ENCODE peak calls at places on chromosome 10, in ten cellular contexts. One of them, this sample, is unnamed.

GRCh38 chr10:32378371-32379301 is 31.7 kb upstream of the EPC1 start:
- DNase-seq in left ventricle myocardium inferior: peak
- DNase-seq in fibroblast of lung: peak
- DNase-seq in MM.1S: peak
- DNase-seq in effector memory CD4-positive, alpha-beta T cell: peak
- DNase-seq in transverse colon: peak
- DNase-seq in CD8-positive, alpha-beta memory T cell: peak
- DNase-seq in endodermal cell: peak
- DNase-seq in RWPE1: peak
- DNase-seq in ovary: peak
- DNase-seq in this sample: peak

GRCh38 chr10:130546841-130547240 is 410.6 kb downstream of the GLRX3 start:
- DNase-seq in left ventricle myocardium inferior: no peak
- DNase-seq in fibroblast of lung: no peak
- DNase-seq in MM.1S: no peak
- DNase-seq in effector memory CD4-positive, alpha-beta T cell: no peak
- DNase-seq in transverse colon: no peak
- DNase-seq in CD8-positive, alpha-beta memory T cell: no peak
- DNase-seq in endodermal cell: no peak
- DNase-seq in RWPE1: no peak
- DNase-seq in ovary: no peak
- DNase-seq in this sample: no peak

GRCh38 chr10:114987995-114988394 is 50.0 kb downstream of the TRUB1 start:
- DNase-seq in left ventricle myocardium inferior: no peak
- DNase-seq in fibroblast of lung: peak
- DNase-seq in MM.1S: no peak
- DNase-seq in effector memory CD4-positive, alpha-beta T cell: no peak
- DNase-seq in transverse colon: no peak
- DNase-seq in CD8-positive, alpha-beta memory T cell: no peak
- DNase-seq in endodermal cell: no peak
- DNase-seq in RWPE1: no peak
- DNase-seq in ovary: no peak
- DNase-seq in this sample: no peak

GRCh38 chr10:46556515-46557318 is at the start of gene GPRIN2:
- DNase-seq in left ventricle myocardium inferior: peak
- DNase-seq in fibroblast of lung: no peak
- DNase-seq in MM.1S: peak
- DNase-seq in effector memory CD4-positive, alpha-beta T cell: no peak
- DNase-seq in transverse colon: peak
- DNase-seq in CD8-positive, alpha-beta memory T cell: peak
- DNase-seq in endodermal cell: peak
- DNase-seq in RWPE1: peak
- DNase-seq in ovary: peak
- DNase-seq in this sample: no peak

GRCh38 chr10:71888623-71889387 is 37.8 kb upstream of the PSAP start:
- DNase-seq in left ventricle myocardium inferior: peak
- DNase-seq in fibroblast of lung: peak
- DNase-seq in MM.1S: peak
- DNase-seq in effector memory CD4-positive, alpha-beta T cell: no peak
- DNase-seq in transverse colon: peak
- DNase-seq in CD8-positive, alpha-beta memory T cell: no peak
- DNase-seq in endodermal cell: peak
- DNase-seq in RWPE1: peak
- DNase-seq in ovary: peak
- DNase-seq in this sample: peak

GRCh38 chr10:100163704-100164621 is 21.9 kb downstream of the ERLIN1 start:
- DNase-seq in left ventricle myocardium inferior: no peak
- DNase-seq in fibroblast of lung: no peak
- DNase-seq in MM.1S: no peak
- DNase-seq in effector memory CD4-positive, alpha-beta T cell: no peak
- DNase-seq in transverse colon: no peak
- DNase-seq in CD8-positive, alpha-beta memory T cell: no peak
- DNase-seq in endodermal cell: no peak
- DNase-seq in RWPE1: no peak
- DNase-seq in ovary: no peak
- DNase-seq in this sample: no peak

GRCh38 chr10:118812393-118812740 is 57.6 kb upstream of the CACUL1 start:
- DNase-seq in left ventricle myocardium inferior: no peak
- DNase-seq in fibroblast of lung: no peak
- DNase-seq in MM.1S: no peak
- DNase-seq in effector memory CD4-positive, alpha-beta T cell: no peak
- DNase-seq in transverse colon: no peak
- DNase-seq in CD8-positive, alpha-beta memory T cell: no peak
- DNase-seq in endodermal cell: peak
- DNase-seq in RWPE1: no peak
- DNase-seq in ovary: no peak
- DNase-seq in this sample: no peak

GRCh38 chr10:96743988-96744585 is 23.8 kb upstream of the PIK3AP1 start:
- DNase-seq in left ventricle myocardium inferior: no peak
- DNase-seq in fibroblast of lung: peak
- DNase-seq in MM.1S: no peak
- DNase-seq in effector memory CD4-positive, alpha-beta T cell: no peak
- DNase-seq in transverse colon: no peak
- DNase-seq in CD8-positive, alpha-beta memory T cell: no peak
- DNase-seq in endodermal cell: peak
- DNase-seq in RWPE1: no peak
- DNase-seq in ovary: no peak
- DNase-seq in this sample: peak

GRCh38 chr10:6313107-6313895 is 110.6 kb downstream of the PFKFB3 start:
- DNase-seq in left ventricle myocardium inferior: no peak
- DNase-seq in fibroblast of lung: peak
- DNase-seq in MM.1S: no peak
- DNase-seq in effector memory CD4-positive, alpha-beta T cell: no peak
- DNase-seq in transverse colon: no peak
- DNase-seq in CD8-positive, alpha-beta memory T cell: no peak
- DNase-seq in endodermal cell: no peak
- DNase-seq in RWPE1: no peak
- DNase-seq in ovary: no peak
- DNase-seq in this sample: no peak

GRCh38 chr10:87510025-87510424 is 5.3 kb downstream of the MINPP1 start:
- DNase-seq in left ventricle myocardium inferior: no peak
- DNase-seq in fibroblast of lung: no peak
- DNase-seq in MM.1S: no peak
- DNase-seq in effector memory CD4-positive, alpha-beta T cell: no peak
- DNase-seq in transverse colon: no peak
- DNase-seq in CD8-positive, alpha-beta memory T cell: no peak
- DNase-seq in endodermal cell: no peak
- DNase-seq in RWPE1: no peak
- DNase-seq in ovary: no peak
- DNase-seq in this sample: no peak

GRCh38 chr10:78028438-78029293 is 649 bp downstream of the POLR3A start:
- DNase-seq in left ventricle myocardium inferior: no peak
- DNase-seq in fibroblast of lung: peak
- DNase-seq in MM.1S: peak
- DNase-seq in effector memory CD4-positive, alpha-beta T cell: peak
- DNase-seq in transverse colon: peak
- DNase-seq in CD8-positive, alpha-beta memory T cell: peak
- DNase-seq in endodermal cell: no peak
- DNase-seq in RWPE1: peak
- DNase-seq in ovary: no peak
- DNase-seq in this sample: no peak

GRCh38 chr10:101214446-101215396 is 14.5 kb downstream of the LBX1 start:
- DNase-seq in left ventricle myocardium inferior: peak
- DNase-seq in fibroblast of lung: peak
- DNase-seq in MM.1S: peak
- DNase-seq in effector memory CD4-positive, alpha-beta T cell: peak
- DNase-seq in transverse colon: peak
- DNase-seq in CD8-positive, alpha-beta memory T cell: peak
- DNase-seq in endodermal cell: peak
- DNase-seq in RWPE1: peak
- DNase-seq in ovary: peak
- DNase-seq in this sample: peak

GRCh38 chr10:73763343-73763742 is 18.5 kb upstream of the CHCHD1 start:
- DNase-seq in left ventricle myocardium inferior: no peak
- DNase-seq in fibroblast of lung: no peak
- DNase-seq in MM.1S: no peak
- DNase-seq in effector memory CD4-positive, alpha-beta T cell: no peak
- DNase-seq in transverse colon: no peak
- DNase-seq in CD8-positive, alpha-beta memory T cell: no peak
- DNase-seq in endodermal cell: no peak
- DNase-seq in RWPE1: no peak
- DNase-seq in ovary: no peak
- DNase-seq in this sample: no peak

DNA sequence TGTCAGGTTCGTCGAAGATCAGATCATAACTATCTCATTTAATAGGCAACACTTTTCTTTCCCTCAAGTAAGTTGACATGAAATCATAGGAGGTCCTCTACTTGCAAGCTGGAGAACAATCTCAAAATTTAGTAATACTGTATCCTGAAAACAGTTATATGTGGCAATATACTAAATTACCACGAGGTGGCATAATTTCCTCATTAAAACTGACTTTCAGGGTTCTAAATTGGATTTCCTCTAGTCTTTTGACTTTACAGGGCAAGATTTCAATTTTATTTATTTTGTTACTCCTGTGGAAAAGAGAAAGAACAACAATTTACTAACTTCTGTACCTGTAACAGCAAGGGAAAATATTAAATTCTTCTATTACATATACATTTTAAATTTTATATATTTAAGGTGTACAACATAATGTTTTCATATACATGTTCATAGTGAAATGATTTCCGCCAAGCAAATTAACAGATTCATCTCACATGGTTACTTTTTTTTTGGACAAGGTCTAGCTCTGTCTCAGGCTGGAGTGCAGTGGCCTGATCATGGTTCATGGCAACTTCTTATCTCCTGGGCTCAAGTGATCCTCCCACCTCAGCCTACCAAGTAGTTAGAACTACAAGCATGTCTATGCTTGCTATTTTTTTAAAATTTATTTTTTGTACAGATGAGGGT is 53.4 kb upstream of the CYP2C18 start:
- DNase-seq in left ventricle myocardium inferior: no peak
- DNase-seq in fibroblast of lung: peak
- DNase-seq in MM.1S: peak
- DNase-seq in effector memory CD4-positive, alpha-beta T cell: no peak
- DNase-seq in transverse colon: no peak
- DNase-seq in CD8-positive, alpha-beta memory T cell: no peak
- DNase-seq in endodermal cell: no peak
- DNase-seq in RWPE1: peak
- DNase-seq in ovary: no peak
- DNase-seq in this sample: no peak
- H3K27ac ChIP-seq in left ventricle myocardium inferior: no peak
- H3K27ac ChIP-seq in fibroblast of lung: no peak
- H3K27ac ChIP-seq in MM.1S: no peak
- H3K27ac ChIP-seq in effector memory CD4-positive, alpha-beta T cell: no peak
- H3K27ac ChIP-seq in transverse colon: no peak
- H3K27ac ChIP-seq in CD8-positive, alpha-beta memory T cell: no peak
- H3K27ac ChIP-seq in endodermal cell: no peak
- H3K27ac ChIP-seq in RWPE1: no peak
- H3K27ac ChIP-seq in ovary: no peak
- H3K27ac ChIP-seq in this sample: no peak

DNA sequence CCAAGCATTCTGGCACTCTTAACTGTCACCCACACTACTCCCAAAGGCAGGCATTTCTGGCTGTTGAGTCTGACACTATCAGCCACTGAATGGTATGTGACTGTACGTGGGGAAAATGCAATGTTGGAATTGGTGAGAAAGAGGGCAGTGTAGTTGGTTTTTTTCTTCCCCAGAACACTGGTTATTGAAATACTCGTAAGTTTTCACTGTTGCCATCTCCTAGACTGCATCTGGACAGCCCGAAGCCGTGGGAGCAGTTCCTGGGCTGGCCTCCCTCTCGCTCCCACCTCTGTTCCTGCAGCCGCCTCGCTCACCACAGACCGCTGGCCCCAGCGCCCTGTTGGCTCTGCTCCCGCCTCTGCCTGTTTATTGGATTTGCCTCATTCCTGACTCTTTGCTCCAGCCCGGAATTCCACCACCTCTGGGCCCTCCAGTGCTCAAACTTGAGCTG is 5.7 kb downstream of the PLCE1 start:
- DNase-seq in left ventricle myocardium inferior: peak
- DNase-seq in fibroblast of lung: peak
- DNase-seq in MM.1S: no peak
- DNase-seq in effector memory CD4-positive, alpha-beta T cell: no peak
- DNase-seq in transverse colon: peak
- DNase-seq in CD8-positive, alpha-beta memory T cell: no peak
- DNase-seq in endodermal cell: peak
- DNase-seq in RWPE1: no peak
- DNase-seq in ovary: peak
- DNase-seq in this sample: no peak
- H3K27ac ChIP-seq in left ventricle myocardium inferior: peak
- H3K27ac ChIP-seq in fibroblast of lung: no peak
- H3K27ac ChIP-seq in MM.1S: no peak
- H3K27ac ChIP-seq in effector memory CD4-positive, alpha-beta T cell: no peak
- H3K27ac ChIP-seq in transverse colon: peak
- H3K27ac ChIP-seq in CD8-positive, alpha-beta memory T cell: no peak
- H3K27ac ChIP-seq in endodermal cell: no peak
- H3K27ac ChIP-seq in RWPE1: no peak
- H3K27ac ChIP-seq in ovary: no peak
- H3K27ac ChIP-seq in this sample: peak

GRCh38 chr10:122012731-122013130 is 23.8 kb downstream of the TACC2 start:
- DNase-seq in left ventricle myocardium inferior: no peak
- DNase-seq in fibroblast of lung: no peak
- DNase-seq in MM.1S: no peak
- DNase-seq in effector memory CD4-positive, alpha-beta T cell: no peak
- DNase-seq in transverse colon: no peak
- DNase-seq in CD8-positive, alpha-beta memory T cell: no peak
- DNase-seq in endodermal cell: no peak
- DNase-seq in RWPE1: no peak
- DNase-seq in ovary: no peak
- DNase-seq in this sample: no peak

GRCh38 chr10:122014652-122015248 is 25.8 kb downstream of the TACC2 start:
- DNase-seq in left ventricle myocardium inferior: no peak
- DNase-seq in fibroblast of lung: no peak
- DNase-seq in MM.1S: no peak
- DNase-seq in effector memory CD4-positive, alpha-beta T cell: no peak
- DNase-seq in transverse colon: peak
- DNase-seq in CD8-positive, alpha-beta memory T cell: no peak
- DNase-seq in endodermal cell: no peak
- DNase-seq in RWPE1: no peak
- DNase-seq in ovary: no peak
- DNase-seq in this sample: no peak

GRCh38 chr10:122007415-122007814 is 18.5 kb downstream of the TACC2 start:
- DNase-seq in left ventricle myocardium inferior: no peak
- DNase-seq in fibroblast of lung: no peak
- DNase-seq in MM.1S: no peak
- DNase-seq in effector memory CD4-positive, alpha-beta T cell: no peak
- DNase-seq in transverse colon: no peak
- DNase-seq in CD8-positive, alpha-beta memory T cell: no peak
- DNase-seq in endodermal cell: no peak
- DNase-seq in RWPE1: no peak
- DNase-seq in ovary: no peak
- DNase-seq in this sample: no peak

GRCh38 chr10:122013311-122013780 is 24.4 kb downstream of the TACC2 start:
- DNase-seq in left ventricle myocardium inferior: no peak
- DNase-seq in fibroblast of lung: no peak
- DNase-seq in MM.1S: no peak
- DNase-seq in effector memory CD4-positive, alpha-beta T cell: no peak
- DNase-seq in transverse colon: no peak
- DNase-seq in CD8-positive, alpha-beta memory T cell: no peak
- DNase-seq in endodermal cell: no peak
- DNase-seq in RWPE1: no peak
- DNase-seq in ovary: no peak
- DNase-seq in this sample: no peak

GRCh38 chr10:122010405-122011050 is 21.6 kb downstream of the TACC2 start:
- DNase-seq in left ventricle myocardium inferior: no peak
- DNase-seq in fibroblast of lung: peak
- DNase-seq in MM.1S: no peak
- DNase-seq in effector memory CD4-positive, alpha-beta T cell: no peak
- DNase-seq in transverse colon: no peak
- DNase-seq in CD8-positive, alpha-beta memory T cell: no peak
- DNase-seq in endodermal cell: no peak
- DNase-seq in RWPE1: no peak
- DNase-seq in ovary: no peak
- DNase-seq in this sample: no peak
- H3K27ac ChIP-seq in left ventricle myocardium inferior: peak
- H3K27ac ChIP-seq in fibroblast of lung: no peak
- H3K27ac ChIP-seq in MM.1S: no peak
- H3K27ac ChIP-seq in effector memory CD4-positive, alpha-beta T cell: no peak
- H3K27ac ChIP-seq in transverse colon: no peak
- H3K27ac ChIP-seq in CD8-positive, alpha-beta memory T cell: no peak
- H3K27ac ChIP-seq in endodermal cell: no peak
- H3K27ac ChIP-seq in RWPE1: no peak
- H3K27ac ChIP-seq in ovary: no peak
- H3K27ac ChIP-seq in this sample: no peak

GRCh38 chr10:16562891-16563290 is 41.2 kb upstream of the C1QL3 start:
- DNase-seq in left ventricle myocardium inferior: no peak
- DNase-seq in fibroblast of lung: no peak
- DNase-seq in MM.1S: no peak
- DNase-seq in effector memory CD4-positive, alpha-beta T cell: no peak
- DNase-seq in transverse colon: no peak
- DNase-seq in CD8-positive, alpha-beta memory T cell: no peak
- DNase-seq in endodermal cell: no peak
- DNase-seq in RWPE1: no peak
- DNase-seq in ovary: no peak
- DNase-seq in this sample: no peak
- H3K27ac ChIP-seq in left ventricle myocardium inferior: no peak
- H3K27ac ChIP-seq in fibroblast of lung: no peak
- H3K27ac ChIP-seq in MM.1S: no peak
- H3K27ac ChIP-seq in effector memory CD4-positive, alpha-beta T cell: no peak
- H3K27ac ChIP-seq in transverse colon: no peak
- H3K27ac ChIP-seq in CD8-positive, alpha-beta memory T cell: no peak
- H3K27ac ChIP-seq in endodermal cell: no peak
- H3K27ac ChIP-seq in RWPE1: no peak
- H3K27ac ChIP-seq in ovary: no peak
- H3K27ac ChIP-seq in this sample: no peak

This sample was measured in SJCRH30.